ENCODE peak calls at places on chromosomes 7 and 10, in four cellular contexts. H is effector memory CD4-positive, alpha-beta T cell; F is left ventricle myocardium inferior; J is GM23338. T is an unnamed sample.
A peak's percentile ranks its signal among the peaks of the same experiment; 100 is the strongest.

GRCh38 chr7:17460665-17461064 is 162.2 kb downstream of the AHR start:
- DNase-seq in F (no peak), H (no peak), J (peak; percentile 20), T (no peak)

GRCh38 chr7:94366827-94367226 is 27.9 kb upstream of the COL1A2 start:
- DNase-seq in F (no peak), H (no peak), J (no peak), T (no peak)

GRCh38 chr7:155341463-155341983 is 43.8 kb downstream of the INSIG1 start:
- DNase-seq in H (no peak), J (no peak), F (no peak), T (no peak)

GRCh38 chr7:116771640-116772039 is 90.7 kb upstream of the CAPZA2 start:
- DNase-seq in H (no peak), J (no peak), F (no peak), T (no peak)

GRCh38 chr7:85719981-85720963 is 533.4 kb upstream of the SEMA3D start:
- DNase-seq in H (no peak), F (no peak), J (peak; percentile 16), T (no peak)

GRCh38 chr7:28685291-28685659 is 272.9 kb downstream of the TRIL start:
- DNase-seq in J (no peak), H (no peak), F (peak; percentile 34), T (no peak)

GRCh38 chr10:119370046-119370770 is 162.8 kb downstream of the GRK5 start:
- DNase-seq in J (no peak), H (no peak), F (peak; percentile 58), T (no peak)

GRCh38 chr7:41975854-41976253 is 261.2 kb downstream of the GLI3 start:
- DNase-seq in J (no peak), F (no peak), H (no peak), T (no peak)

GRCh38 chr7:11675163-11675562 is 156.8 kb downstream of the THSD7A start:
- DNase-seq in F (no peak), H (no peak), J (no peak), T (no peak)

GRCh38 chr7:13077466-13077865 is 390.0 kb downstream of the ARL4A start:
- DNase-seq in J (no peak), F (no peak), H (no peak), T (no peak)

GRCh38 chr7:101757879-101758278 is 59.5 kb upstream of the CUX1 start:
- DNase-seq in J (no peak), H (no peak), F (no peak), T (no peak)

GRCh38 chr7:101754432-101755159 is 62.8 kb upstream of the CUX1 start:
- DNase-seq in J (no peak), H (no peak), F (no peak), T (no peak)

GRCh38 chr7:101747758-101748345 is 69.6 kb upstream of the CUX1 start:
- DNase-seq in H (no peak), F (no peak), J (no peak), T (no peak)

GRCh38 chr7:101753316-101753715 is 64.1 kb upstream of the CUX1 start:
- DNase-seq in H (no peak), F (no peak), J (no peak), T (no peak)
- H3K27me3 ChIP-seq in H (no peaks in the 10 kb centered on the region), F (peaks cover 20% of the 10 kb centered on the region), J (no peaks in the 10 kb centered on the region), T (no peaks in the 10 kb centered on the region)

GRCh38 chr7:105353752-105354328 is 34.9 kb downstream of the SRPK2 start:
- DNase-seq in F (peak; percentile 60), H (no peak), J (no peak), T (no peak)
- H3K4me1 ChIP-seq in F (peaks cover 50% of the 10 kb centered on the region), H (peaks cover 49% of the 10 kb centered on the region), J (peaks cover 11% of the 10 kb centered on the region), T (peaks cover 72% of the 10 kb centered on the region)

GRCh38 chr7:128167316-128167691 is 73.8 kb upstream of the LEP start:
- DNase-seq in J (peak; percentile 72), F (no peak), H (no peak), T (no peak)
- H3K27ac ChIP-seq in J (no peak overlapping the region), F (no peak overlapping the region), H (no peak overlapping the region), T (no peak overlapping the region)

DNA sequence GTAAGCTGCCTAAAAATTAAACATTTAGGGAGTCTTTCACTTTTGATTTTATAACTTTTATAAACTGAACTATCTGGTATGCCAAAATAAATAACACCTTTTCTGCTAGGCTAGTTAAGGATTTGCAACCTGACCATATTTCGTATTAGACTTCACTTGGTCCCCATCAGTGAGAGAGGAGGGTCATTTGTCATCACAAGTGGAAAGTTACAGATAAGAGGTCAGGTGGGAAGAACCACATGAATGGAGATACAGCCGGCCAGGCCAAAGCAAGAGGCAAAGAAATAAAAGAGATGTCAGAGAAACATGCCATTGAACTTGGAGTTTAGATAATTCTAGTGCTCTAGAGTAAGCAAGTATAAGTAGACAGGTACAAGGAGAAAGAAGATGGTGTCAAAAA is 44.5 kb upstream of the STMP1 start:
- DNase-seq in H (no peak), J (no peak), F (no peak), T (no peak)
- H3K27me3 ChIP-seq in H (no peaks in the 10 kb centered on the region), J (no peaks in the 10 kb centered on the region), F (no peaks in the 10 kb centered on the region), T (no peaks in the 10 kb centered on the region)

DNA sequence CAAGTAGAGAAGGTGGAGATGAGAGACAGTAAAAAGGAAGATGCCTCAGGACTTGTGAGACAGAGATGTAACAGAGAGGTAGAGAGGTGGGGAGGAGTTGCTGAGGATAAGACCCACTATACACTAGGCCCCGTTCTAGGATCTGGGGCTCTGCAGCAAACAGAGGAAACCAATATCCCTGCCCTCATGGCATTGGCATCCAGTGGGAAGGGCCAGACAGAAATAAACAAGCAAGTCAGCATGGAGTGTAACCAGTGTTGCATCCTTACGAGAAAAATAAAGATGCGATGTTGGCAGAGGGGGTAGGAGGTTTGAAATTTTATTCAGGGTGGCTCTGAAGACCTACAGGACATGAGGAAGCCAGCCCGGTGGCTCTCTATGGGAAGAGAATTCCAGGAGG is 22.0 kb upstream of the EEPD1 start:
- DNase-seq in H (no peak), F (no peak), J (no peak), T (no peak)
- H3K4me1 ChIP-seq in H (peaks cover 4% of the 10 kb centered on the region), F (peaks cover 51% of the 10 kb centered on the region), J (no peaks in the 10 kb centered on the region), T (peaks cover 5% of the 10 kb centered on the region)

GRCh38 chr10:120713573-120713972 is 137.6 kb upstream of the WDR11 start:
- DNase-seq in F (no peak), H (no peak), J (no peak), T (no peak)
- H3K27ac ChIP-seq in F (no peak overlapping the region), H (no peak overlapping the region), J (no peak overlapping the region), T (no peak overlapping the region)

DNA sequence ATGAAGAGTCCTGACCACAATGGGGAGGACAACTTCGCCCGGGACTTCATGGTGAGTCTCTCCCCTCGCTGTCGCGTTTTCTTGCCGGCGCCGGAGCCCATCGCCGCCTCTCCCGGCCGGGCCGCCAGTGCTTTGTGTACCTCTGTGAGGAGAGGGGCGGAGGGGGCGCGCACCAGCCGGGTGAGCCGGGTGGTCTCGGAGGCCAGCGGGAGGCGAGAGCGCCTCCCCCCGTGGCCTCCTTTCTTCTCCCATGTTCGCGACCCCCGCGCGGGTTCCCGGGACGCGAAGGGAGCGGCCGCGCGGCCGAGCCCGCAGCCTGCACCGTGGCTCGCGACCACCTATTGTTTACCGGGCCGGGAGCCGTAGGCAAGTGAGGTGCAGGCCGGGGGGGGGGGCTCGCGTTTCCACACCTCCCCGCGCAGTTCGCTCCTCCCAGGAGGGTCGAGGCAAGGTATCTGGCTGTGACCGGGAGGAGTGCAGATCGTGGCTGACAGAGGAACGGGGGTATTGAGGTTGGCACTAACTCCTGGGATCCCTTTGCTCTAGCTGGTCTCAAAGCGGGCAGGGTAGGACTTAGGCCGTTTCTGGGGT is 595 bp downstream of the PTPN12 start:
- DNase-seq in F (peak; percentile 45), H (peak; percentile 7), J (peak; percentile 52), T (peak; percentile 54)
- H3K27me3 ChIP-seq in F (no peaks in the 10 kb centered on the region), H (no peaks in the 10 kb centered on the region), J (no peaks in the 10 kb centered on the region), T (no peaks in the 10 kb centered on the region)

GRCh38 chr10:34584164-34584563 is 230.9 kb downstream of the PARD3 start:
- DNase-seq in F (no peak), H (no peak), J (no peak), T (no peak)

GRCh38 chr10:34578468-34578867 is 236.6 kb downstream of the PARD3 start:
- DNase-seq in F (no peak), J (no peak), H (no peak), T (no peak)

GRCh38 chr10:34580214-34580613 is 234.9 kb downstream of the PARD3 start:
- DNase-seq in H (no peak), F (no peak), J (no peak), T (no peak)

GRCh38 chr10:34581871-34582532 is 233.1 kb downstream of the PARD3 start:
- DNase-seq in F (no peak), H (no peak), J (no peak), T (no peak)

DNA sequence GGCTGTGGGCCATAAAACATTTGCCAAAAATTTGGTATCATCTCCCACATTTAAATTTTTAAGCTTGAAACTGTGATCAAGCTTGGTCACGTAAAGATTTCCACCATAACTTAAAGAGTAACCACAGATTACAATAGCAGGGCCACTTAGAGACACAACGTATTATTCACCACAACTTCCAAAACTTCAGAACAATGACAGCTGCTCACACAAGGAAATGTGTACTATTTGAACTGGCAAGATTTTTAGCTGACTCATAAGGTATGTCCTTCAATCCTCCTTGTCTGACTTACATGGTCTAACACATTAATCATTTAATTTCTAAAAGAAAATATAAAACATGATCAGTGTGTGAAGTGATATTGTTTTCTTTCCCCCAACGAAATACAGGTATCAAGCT is 234.5 kb downstream of the PARD3 start:
- DNase-seq in J (no peak), H (no peak), F (no peak), T (no peak)
- H3K4me1 ChIP-seq in J (peaks cover 42% of the 10 kb centered on the region), H (no peaks in the 10 kb centered on the region), F (peaks cover 50% of the 10 kb centered on the region), T (no peaks in the 10 kb centered on the region)

T was measured in CD4-positive, alpha-beta memory T cell.